ENCODE peak calls at places on chromosomes 13 and 19, in four cellular contexts. O, K, I and B are unnamed samples.

GRCh38 chr19:35328851-35329285 is at the start of gene CD22:
- DNase-seq in O (no peak), K (no peak), I (no peak), B (no peak)

GRCh38 chr13:42047561-42048322 is 706 bp upstream of the DGKH start:
- DNase-seq in O (peak), K (no peak), I (peak), B (peak)

GRCh38 chr13:35514801-35515502 is 38.5 kb upstream of the MAB21L1 start:
- DNase-seq in O (peak), K (no peak), I (no peak), B (no peak)

GRCh38 chr13:49218493-49219051 is 1.6 kb upstream of the MLNR start:
- DNase-seq in O (peak), K (no peak), I (no peak), B (no peak)

GRCh38 chr19:56350416-56351045 is 35.9 kb upstream of the ZSCAN5A start:
- DNase-seq in O (peak), K (peak), I (peak), B (peak)

GRCh38 chr13:112616586-112617381 is 28.8 kb upstream of the TUBGCP3 start:
- DNase-seq in O (peak), K (peak), I (peak), B (peak)

GRCh38 chr13:59633290-59633689 is 530.4 kb downstream of the DIAPH3 start:
- DNase-seq in O (no peak), K (no peak), I (no peak), B (no peak)

GRCh38 chr19:23777216-23777615 is 18.5 kb upstream of the ZNF681 start:
- DNase-seq in O (no peak), K (no peak), I (no peak), B (no peak)

GRCh38 chr13:110537116-110537515 is 24.4 kb downstream of the RAB20 start:
- DNase-seq in O (no peak), K (no peak), I (no peak), B (no peak)

GRCh38 chr19:6424190-6424938 is at the start of gene KHSRP:
- DNase-seq in O (peak), K (no peak), I (peak), B (no peak)

GRCh38 chr13:33524086-33524485 is 238.5 kb upstream of the STARD13 start:
- DNase-seq in O (no peak), K (no peak), I (no peak), B (no peak)
- TF ChIP-seq JUNB in O (no peak), K (no peak), I (no peak), B (no peak)

GRCh38 chr19:14006766-14007562 is 844 bp upstream of the RFX1 start:
- DNase-seq in O (peak), K (no peak), I (peak), B (no peak)
- TF ChIP-seq REST in O (no peak), K (no peak), I (peak), B (no peak)

GRCh38 chr13:39602277-39602613 is 748 bp downstream of the LHFPL6 start:
- DNase-seq in O (no peak), K (no peak), I (no peak), B (no peak)

GRCh38 chr13:39602614-39603366 is at the start of gene LHFPL6:
- DNase-seq in O (peak), K (peak), I (peak), B (peak)

GRCh38 chr13:39599842-39600241 is 3.2 kb downstream of the LHFPL6 start:
- DNase-seq in O (no peak), K (no peak), I (no peak), B (no peak)

GRCh38 chr13:39601636-39602035 is 1.4 kb downstream of the LHFPL6 start:
- DNase-seq in O (no peak), K (no peak), I (no peak), B (no peak)

GRCh38 chr13:39600766-39601165 is 2.2 kb downstream of the LHFPL6 start:
- DNase-seq in O (peak), K (no peak), I (no peak), B (peak)
- TF ChIP-seq JUNB in O (no peak), K (no peak), I (no peak), B (no peak)

DNA sequence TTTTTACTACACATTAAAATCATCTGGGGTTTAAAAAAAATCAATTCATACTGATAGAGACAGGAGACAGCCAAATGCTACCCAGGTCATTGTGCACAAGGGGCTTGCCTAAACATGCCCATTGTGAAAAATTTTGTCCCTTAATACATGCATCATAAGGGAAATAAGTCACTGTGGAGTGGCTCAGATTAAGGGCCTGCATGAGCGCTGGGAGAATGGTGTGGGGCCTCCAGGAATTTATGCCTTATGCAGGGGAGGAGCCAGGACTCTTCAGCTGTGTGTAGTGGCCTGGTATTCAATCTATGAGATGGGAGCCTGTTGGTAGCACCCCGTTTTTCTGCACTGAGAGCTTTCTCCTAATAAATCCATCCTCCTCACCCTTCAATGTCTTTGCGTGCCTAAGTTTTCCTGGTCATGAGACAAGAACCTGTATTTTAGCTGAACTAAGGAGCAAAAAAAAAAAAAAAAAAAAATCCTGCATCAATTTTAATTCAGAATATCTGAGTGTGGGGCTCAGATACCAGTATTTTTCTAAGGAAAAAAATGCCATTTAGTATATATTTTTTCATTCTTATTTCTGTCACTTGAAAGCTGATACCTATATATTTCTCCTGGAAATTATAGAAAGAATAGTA is 997.6 kb upstream of the ATXN8OS start:
- DNase-seq in O (peak), K (no peak), I (no peak), B (no peak)
- TF ChIP-seq REST in O (no peak), K (no peak), I (no peak), B (no peak)

DNA sequence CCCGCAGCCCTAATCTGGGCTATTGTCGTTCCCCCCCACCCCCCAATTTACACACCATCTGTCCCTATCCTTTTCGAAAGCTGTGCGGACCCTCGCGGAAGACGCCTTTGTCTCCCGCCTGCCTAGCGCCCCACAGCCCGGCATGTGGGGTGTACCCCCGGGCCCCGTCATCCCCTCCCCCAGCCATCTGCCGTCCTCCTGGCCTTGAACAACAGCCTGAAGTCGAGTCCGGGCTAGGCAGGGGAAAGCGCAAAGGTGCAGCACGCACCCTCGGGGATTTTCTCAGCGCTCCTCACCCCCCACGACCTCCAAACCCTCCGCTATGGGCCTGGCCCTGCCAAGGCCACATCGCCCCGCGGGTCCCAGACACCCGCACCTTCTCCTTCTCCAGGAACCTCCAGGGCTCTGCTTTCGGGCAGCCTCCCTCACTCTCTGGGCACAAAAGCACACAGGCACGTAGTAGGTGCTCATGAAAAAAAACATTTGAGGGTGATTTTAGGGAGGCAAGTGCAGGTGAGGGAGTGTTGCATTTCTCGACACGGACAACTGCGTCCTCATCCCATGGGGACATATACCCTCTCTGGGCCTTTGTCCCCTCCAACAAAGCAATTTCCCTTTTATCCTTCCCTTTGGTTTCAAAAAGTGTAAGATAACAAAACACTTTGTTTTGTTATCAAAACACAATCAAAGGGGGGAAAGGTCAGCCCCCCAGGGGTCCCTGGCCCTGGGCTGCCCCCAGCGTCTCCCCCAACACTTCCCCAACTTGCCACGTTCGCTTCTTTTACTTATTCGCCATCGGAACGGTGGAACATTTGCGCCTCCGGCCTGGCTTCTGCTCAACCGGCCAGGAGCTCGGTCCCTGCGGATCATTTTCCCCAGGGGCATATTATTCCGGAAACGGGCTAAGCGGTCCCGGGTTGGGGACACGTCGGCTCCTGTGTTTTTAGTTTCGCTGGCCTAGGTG is 16.4 kb downstream of the CCDC124 start:
- DNase-seq in O (no peak), K (no peak), I (no peak), B (no peak)
- TF ChIP-seq JUNB in O (no peak), K (no peak), I (no peak), B (no peak)

DNA sequence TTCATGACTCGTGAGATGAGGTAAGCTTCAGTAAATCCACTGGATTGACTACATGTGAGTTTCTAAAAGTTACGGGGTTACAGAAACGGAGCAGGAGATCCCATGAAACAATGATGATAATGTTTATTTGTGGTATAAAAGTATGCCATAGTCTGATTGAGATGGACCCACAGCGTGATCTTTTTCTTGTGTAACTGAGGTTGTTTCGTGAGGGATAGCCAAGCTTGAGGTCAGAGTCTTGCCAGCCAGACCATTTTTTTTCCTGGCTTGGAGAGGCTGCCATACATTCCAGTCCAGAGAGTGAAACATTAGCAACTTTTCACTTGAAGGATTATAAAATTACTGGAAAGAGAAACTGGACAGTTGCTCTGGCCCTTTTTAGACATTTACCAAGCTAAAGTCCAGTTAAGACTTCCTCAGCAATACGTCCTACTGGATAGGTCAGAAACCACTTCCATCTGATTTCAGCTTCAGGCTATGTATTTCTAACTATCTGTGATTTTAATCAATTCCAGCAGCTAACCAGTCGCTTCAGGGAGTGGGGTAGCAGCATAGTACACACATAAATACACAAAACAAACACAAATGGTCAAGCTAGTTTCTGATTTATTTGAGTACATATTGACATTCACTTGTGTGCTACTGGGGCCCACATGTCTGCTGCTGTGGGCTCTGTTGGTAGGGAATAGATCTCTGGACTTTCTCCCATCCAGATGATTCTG is 194.6 kb downstream of the POSTN start:
- DNase-seq in O (no peak), K (no peak), I (no peak), B (no peak)
- TF ChIP-seq REST in O (no peak), K (no peak), I (no peak), B (no peak)

GRCh38 chr19:44641866-44642265 is 1.8 kb upstream of the PVR start:
- DNase-seq in O (no peak), K (no peak), I (no peak), B (no peak)

GRCh38 chr19:44644391-44645016 is 794 bp downstream of the PVR start:
- DNase-seq in O (peak), K (peak), I (peak), B (peak)

GRCh38 chr19:44642375-44642774 is 1.3 kb upstream of the PVR start:
- DNase-seq in O (no peak), K (no peak), I (no peak), B (no peak)

GRCh38 chr19:44645407-44646048 is 1.8 kb downstream of the PVR start:
- DNase-seq in O (no peak), K (no peak), I (no peak), B (no peak)

GRCh38 chr19:44643605-44644390 is at the start of gene PVR:
- DNase-seq in O (peak), K (peak), I (peak), B (peak)
- TF ChIP-seq JUNB in O (no peak), K (no peak), I (no peak), B (no peak)